ENCODE peak calls at places on chromosomes 1 and 21, in ten cellular contexts. N is T-cell, V is MV-4-11, D is HTR-8/SVneo, O is hippocampal formation, T is activated gamma-delta T cell, I is astrocyte, B is DMS 273 treated with DMSO at 0.1 percent for 48 hours, G is non-pigmented ciliary epithelial cell, K is right atrium auricular region. L is an unnamed sample.

GRCh38 chr1:220339581-220339980 is 67.3 kb upstream of the RAB3GAP2 start:
- DNase-seq in V (no peak), N (no peak), K (no peak), D (no peak), B (no peak), G (no peak), O (no peak), I (no peak), T (no peak), L (no peak)

GRCh38 chr1:115671176-115672062 is 29.6 kb downstream of the VANGL1 start:
- DNase-seq in O (no peak), B (no peak), G (no peak), V (no peak), K (no peak), T (no peak), D (no peak), N (no peak), I (peak; percentile 72), L (no peak)

GRCh38 chr21:35062016-35062415 is 12.9 kb upstream of the RUNX1 start:
- DNase-seq in O (no peak), G (no peak), T (no peak), I (no peak), B (no peak), D (no peak), K (no peak), V (no peak), N (no peak), L (no peak)

GRCh38 chr21:17613242-17613676 is 558 bp upstream of the BTG3 start:
- DNase-seq in I (no peak), K (peak; percentile 70), N (no peak), O (peak; percentile 13), B (no peak), G (no peak), T (no peak), V (no peak), D (no peak), L (no peak)

GRCh38 chr1:157156058-157156541 is 17.9 kb upstream of the ETV3 start:
- DNase-seq in V (peak; percentile 29), B (no peak), G (no peak), K (peak; percentile 71), D (peak; percentile 56), O (peak; percentile 18), N (peak; percentile 55), T (peak; percentile 28), I (no peak), L (no peak)

GRCh38 chr1:200917291-200917817 is 22.7 kb downstream of the INAVA start:
- DNase-seq in O (no peak), N (no peak), G (no peak), V (no peak), D (no peak), I (no peak), K (no peak), T (no peak), B (peak; percentile 77), L (peak; percentile 29)

GRCh38 chr21:45381865-45382697 is 22.9 kb upstream of the COL18A1 start:
- DNase-seq in K (no peak), D (no peak), V (no peak), T (no peak), I (no peak), B (no peak), O (no peak), G (no peak), N (no peak), L (no peak)

GRCh38 chr1:95023399-95024050 is 49.2 kb downstream of the ALG14 start:
- DNase-seq in V (no peak), N (no peak), K (no peak), I (peak; percentile 97), T (no peak), G (peak; percentile 83), B (no peak), D (peak; percentile 41), O (peak; percentile 28), L (peak; percentile 87)

GRCh38 chr1:182599339-182599738 is 4.8 kb downstream of the RGS16 start:
- DNase-seq in I (no peak), T (no peak), O (no peak), D (no peak), V (peak; percentile 11), N (no peak), K (no peak), B (no peak), G (no peak), L (no peak)

GRCh38 chr1:233240839-233241682 is 54.5 kb downstream of the PCNX2 start:
- DNase-seq in B (no peak), G (no peak), V (peak; percentile 50), K (peak; percentile 70), I (no peak), N (no peak), D (peak; percentile 43), T (no peak), O (peak; percentile 62), L (peak; percentile 30)

GRCh38 chr1:150268342-150268705 is 492 bp downstream of the APH1A start:
- DNase-seq in K (no peak), N (peak; percentile 19), V (no peak), D (no peak), G (no peak), I (no peak), O (no peak), T (peak; percentile 15), B (no peak), L (peak; percentile 34)

GRCh38 chr1:204623365-204623893 is 62.1 kb downstream of the LRRN2 start:
- DNase-seq in N (no peak), T (no peak), V (no peak), O (no peak), B (no peak), I (peak; percentile 36), D (peak; percentile 71), K (no peak), G (no peak), L (peak; percentile 88)

GRCh38 chr1:26477446-26478152 is 5.4 kb downstream of the HMGN2 start:
- DNase-seq in G (no peak), K (no peak), O (no peak), D (no peak), B (no peak), V (peak; percentile 30), I (no peak), T (no peak), N (no peak), L (no peak)

GRCh38 chr1:33045814-33046213 is 9.1 kb upstream of the AK2 start:
- DNase-seq in N (peak; percentile 21), O (no peak), D (no peak), V (peak; percentile 82), K (no peak), I (no peak), G (no peak), T (no peak), B (no peak), L (no peak)

GRCh38 chr1:48106049-48106448 is 108.9 kb upstream of the TRABD2B start:
- DNase-seq in I (no peak), D (no peak), O (no peak), G (no peak), N (no peak), T (no peak), K (no peak), V (no peak), B (no peak), L (no peak)

GRCh38 chr21:23452384-23453083 is 2154.7 kb downstream of the MRPL39 start:
- DNase-seq in O (no peak), V (peak; percentile 11), I (no peak), D (no peak), N (no peak), T (no peak), G (no peak), K (no peak), B (no peak), L (no peak)

GRCh38 chr1:152347116-152347728 is 12.6 kb downstream of the FLG2 start:
- DNase-seq in D (peak; percentile 20), I (peak; percentile 18), N (peak; percentile 15), B (no peak), G (peak; percentile 10), V (peak; percentile 47), O (no peak), K (no peak), T (no peak), L (peak; percentile 63)

GRCh38 chr1:198520524-198521254 is 19.8 kb downstream of the ATP6V1G3 start:
- DNase-seq in G (no peak), D (no peak), I (peak; percentile 23), T (no peak), B (no peak), N (no peak), K (no peak), V (no peak), O (peak; percentile 21), L (peak; percentile 30)

GRCh38 chr1:31444725-31445448 is 31.9 kb downstream of the SERINC2 start:
- DNase-seq in D (no peak), B (no peak), O (no peak), N (no peak), V (peak; percentile 67), K (no peak), T (no peak), I (no peak), G (no peak), L (peak; percentile 71)

GRCh38 chr1:226603976-226604845 is 55.6 kb downstream of the STUM start:
- DNase-seq in N (no peak), T (no peak), I (no peak), V (no peak), G (no peak), K (no peak), O (no peak), D (no peak), B (no peak), L (no peak)

GRCh38 chr1:169999357-169999756 is 75.1 kb downstream of the KIFAP3 start:
- DNase-seq in I (peak; percentile 97), T (no peak), N (no peak), D (no peak), G (peak; percentile 48), K (peak; percentile 60), O (no peak), B (no peak), V (no peak), L (peak; percentile 99)

GRCh38 chr1:42721926-42722325 is 18.1 kb downstream of the CLDN19 start:
- DNase-seq in K (no peak), D (no peak), G (no peak), T (no peak), B (no peak), V (peak; percentile 46), I (no peak), N (no peak), O (no peak), L (no peak)

GRCh38 chr1:47818682-47819502 is 178.3 kb downstream of the TRABD2B start:
- DNase-seq in K (no peak), V (no peak), I (peak; percentile 6), O (no peak), D (no peak), T (no peak), G (no peak), B (no peak), N (no peak), L (no peak)

GRCh38 chr1:158035976-158036583 is 42.6 kb downstream of the KIRREL1 start:
- DNase-seq in B (no peak), O (no peak), N (no peak), G (no peak), T (no peak), I (no peak), D (no peak), K (no peak), V (no peak), L (peak; percentile 52)

GRCh38 chr1:206518743-206519142 is 11.4 kb downstream of the RASSF5 start:
- DNase-seq in I (no peak), K (no peak), B (no peak), O (no peak), T (no peak), N (no peak), V (no peak), D (no peak), G (no peak), L (no peak)

GRCh38 chr1:85554630-85555327 is 25.8 kb upstream of the CCN1 start:
- DNase-seq in B (no peak), K (no peak), N (no peak), V (no peak), G (no peak), D (no peak), T (no peak), I (peak; percentile 81), O (no peak), L (no peak)

GRCh38 chr1:234849824-234850223 is 239.8 kb upstream of the IRF2BP2 start:
- DNase-seq in V (peak; percentile 22), I (peak; percentile 22), G (no peak), O (no peak), D (no peak), T (no peak), K (no peak), N (no peak), B (no peak), L (peak; percentile 56)

GRCh38 chr1:47927165-47927564 is 70.0 kb downstream of the TRABD2B start:
- DNase-seq in B (no peak), I (no peak), D (no peak), O (no peak), V (no peak), K (no peak), N (no peak), T (no peak), G (no peak), L (no peak)

L was measured in renal cortical epithelial cell.